ENCODE peak calls at places on chromosomes 16 and 17, in eight cellular contexts. O is Caki2; L is NCI-H1105 treated with DMSO at 0.1 percent for 48 hours; Y is HFFc6; W is stomach; K is C1 segment of cervical spinal cord; U is activated CD4-positive, alpha-beta T cell treated with anti-CD3 and anti-CD28 coated beads for 4 hours; F is astrocyte of the hippocampus. S is an unnamed sample.

GRCh38 chr16:80027007-80027965 is 426.7 kb upstream of the MAF start:
- DNase-seq in U (peak), O (peak), Y (peak), L (no peak), K (no peak), W (peak), F (peak), S (no peak)

GRCh38 chr17:77222356-77222755 is 81.6 kb downstream of the SEC14L1 start:
- DNase-seq in U (no peak), O (no peak), K (no peak), Y (no peak), F (no peak), W (no peak), L (no peak), S (no peak)

GRCh38 chr17:29615048-29615385 is 7.7 kb downstream of the CORO6 start:
- DNase-seq in L (no peak), F (no peak), K (no peak), Y (no peak), U (peak), O (no peak), W (no peak), S (peak)

GRCh38 chr17:31488264-31488981 is 96.9 kb downstream of the RAB11FIP4 start:
- DNase-seq in L (peak), O (no peak), W (peak), F (no peak), U (no peak), Y (no peak), K (no peak), S (peak)

GRCh38 chr17:34254651-34255380 is at the start of gene CCL2:
- DNase-seq in U (no peak), W (peak), K (peak), Y (peak), L (peak), F (peak), O (peak), S (peak)

GRCh38 chr17:61737820-61738219 is 125.5 kb downstream of the BRIP1 start:
- DNase-seq in L (no peak), U (no peak), F (no peak), W (no peak), K (no peak), O (no peak), Y (no peak), S (no peak)

GRCh38 chr17:48592592-48592991 is 987 bp downstream of the HOXB5 start:
- DNase-seq in F (no peak), O (no peak), K (no peak), U (no peak), Y (no peak), L (no peak), W (no peak), S (no peak)

GRCh38 chr16:14539156-14539555 is 90.9 kb downstream of the PARN start:
- DNase-seq in W (no peak), K (no peak), O (no peak), U (no peak), Y (no peak), L (no peak), F (peak), S (no peak)

GRCh38 chr16:15576960-15577958 is 65.7 kb downstream of the MARF1 start:
- DNase-seq in K (no peak), W (peak), F (no peak), O (peak), U (no peak), Y (no peak), L (no peak), S (no peak)

GRCh38 chr16:88306860-88307545 is 75.8 kb upstream of the ZNF469 start:
- DNase-seq in K (no peak), U (no peak), O (no peak), F (peak), W (no peak), L (no peak), Y (peak), S (no peak)

GRCh38 chr17:41617698-41618097 is 5.1 kb upstream of the KRT16 start:
- DNase-seq in Y (no peak), U (no peak), K (no peak), L (no peak), F (no peak), O (no peak), W (no peak), S (no peak)

GRCh38 chr16:19810817-19811731 is 73.6 kb downstream of the GPRC5B start:
- DNase-seq in L (no peak), W (no peak), O (peak), Y (peak), F (peak), U (no peak), K (no peak), S (no peak)

GRCh38 chr17:48907713-48908046 is 527 bp upstream of the UBE2Z start:
- DNase-seq in Y (peak), L (peak), U (no peak), O (no peak), F (peak), K (no peak), W (no peak), S (no peak)

GRCh38 chr16:84826558-84826941 is 6.8 kb downstream of the CRISPLD2 start:
- DNase-seq in U (no peak), K (no peak), Y (peak), O (no peak), F (no peak), W (peak), L (no peak), S (no peak)

GRCh38 chr16:31360296-31360695 is 5.3 kb downstream of the ITGAX start:
- DNase-seq in W (no peak), O (no peak), L (no peak), U (no peak), K (no peak), F (no peak), Y (no peak), S (no peak)

GRCh38 chr16:14640538-14640937 is 7.8 kb downstream of the BFAR start:
- DNase-seq in L (no peak), U (no peak), K (no peak), W (no peak), F (no peak), O (peak), Y (no peak), S (no peak)

GRCh38 chr16:7335991-7336634 is 3.5 kb downstream of the RBFOX1 start:
- DNase-seq in K (no peak), Y (no peak), O (no peak), U (no peak), W (no peak), F (no peak), L (no peak), S (no peak)

GRCh38 chr17:59506907-59507726 is 58.3 kb upstream of the DHX40 start:
- DNase-seq in Y (no peak), U (no peak), K (no peak), L (no peak), F (peak), O (peak), W (no peak), S (no peak)

GRCh38 chr17:38912221-38912813 is 13.1 kb upstream of the LASP1NB start:
- DNase-seq in W (peak), L (no peak), F (no peak), K (no peak), U (no peak), Y (no peak), O (no peak), S (peak)

GRCh38 chr17:72122002-72122310 is 1.1 kb downstream of the SOX9 start:
- DNase-seq in F (no peak), L (no peak), U (no peak), O (no peak), W (no peak), Y (no peak), K (peak), S (no peak)

GRCh38 chr17:2050246-2050866 is 4.5 kb upstream of the HIC1 start:
- DNase-seq in L (peak), O (peak), F (peak), Y (no peak), U (peak), K (peak), W (peak), S (peak)

GRCh38 chr16:2838928-2839327 is 8.8 kb downstream of the ZG16B start:
- DNase-seq in Y (peak), W (peak), L (peak), K (peak), O (peak), U (peak), F (peak), S (peak)

GRCh38 chr16:48029768-48030167 is 126.0 kb downstream of the ABCC12 start:
- DNase-seq in L (no peak), O (no peak), U (no peak), K (no peak), W (no peak), Y (no peak), F (no peak), S (no peak)

GRCh38 chr17:41393294-41393693 is 4.1 kb downstream of the KRT31 start:
- DNase-seq in K (no peak), F (no peak), Y (no peak), L (peak), W (no peak), O (no peak), U (no peak), S (no peak)

GRCh38 chr17:78679495-78680395 is 102.3 kb downstream of the CYTH1 start:
- DNase-seq in U (no peak), F (no peak), L (no peak), K (no peak), Y (no peak), W (no peak), O (no peak), S (no peak)

GRCh38 chr16:89138843-89139520 is 32.6 kb upstream of the CDH15 start:
- DNase-seq in L (no peak), F (no peak), O (no peak), K (no peak), Y (no peak), W (no peak), U (no peak), S (no peak)

GRCh38 chr16:70576431-70577255 is 53.0 kb downstream of the SF3B3 start:
- DNase-seq in K (no peak), W (no peak), L (no peak), F (no peak), O (peak), U (no peak), Y (peak), S (no peak)

GRCh38 chr17:12693640-12694039 is 27.9 kb downstream of the MYOCD start:
- DNase-seq in O (no peak), Y (peak), L (no peak), W (no peak), F (no peak), U (no peak), K (no peak), S (no peak)

GRCh38 chr16:89615596-89616090 is 2.2 kb downstream of the DPEP1 start:
- DNase-seq in K (no peak), W (peak), U (no peak), L (no peak), Y (no peak), O (no peak), F (peak), S (peak)

GRCh38 chr17:795276-795675 is 13.1 kb downstream of the MRM3 start:
- DNase-seq in Y (no peak), F (no peak), O (no peak), L (no peak), W (no peak), U (no peak), K (no peak), S (no peak)

GRCh38 chr17:17395885-17396284 is 80.9 kb upstream of the MED9 start:
- DNase-seq in F (no peak), W (no peak), O (no peak), K (no peak), U (no peak), L (no peak), Y (no peak), S (no peak)

GRCh38 chr16:87297407-87297806 is 19.8 kb downstream of the C16orf95 start:
- DNase-seq in K (no peak), W (no peak), Y (no peak), U (no peak), F (no peak), O (no peak), L (no peak), S (no peak)